ENCODE peak calls at places on chromosomes 6 and 20, in five cellular contexts. Z is stomach, C is sigmoid colon, R is tibial nerve, G is A549. M is an unnamed sample.

GRCh38 chr20:8829232-8829631 is 239.7 kb upstream of the PLCB4 start:
- DNase-seq in Z (no peak), C (no peak), R (no peak), G (peak; percentile 31), M (no peak)

GRCh38 chr6:28648035-28648877 is 122.6 kb downstream of the GPX5 start:
- DNase-seq in Z (no peak), C (no peak), R (no peak), G (peak; percentile 79), M (no peak)

GRCh38 chr6:13091192-13091591 is 237.1 kb downstream of the TBC1D7 start:
- DNase-seq in Z (no peak), C (no peak), R (no peak), G (no peak), M (no peak)

GRCh38 chr6:116389357-116389756 is 18.6 kb downstream of the DSE start:
- DNase-seq in Z (no peak), C (no peak), R (no peak), G (no peak), M (no peak)

GRCh38 chr6:26257272-26257671 is 107.7 kb upstream of the BTN3A2 start:
- DNase-seq in Z (no peak), C (no peak), R (no peak), G (no peak), M (no peak)

GRCh38 chr20:358891-359555 is 12.1 kb downstream of the NRSN2 start:
- DNase-seq in Z (no peak), C (no peak), R (no peak), G (no peak), M (no peak)

GRCh38 chr6:14799928-14800327 is 445.9 kb upstream of the JARID2 start:
- DNase-seq in Z (peak; percentile 59), C (peak; percentile 88), R (no peak), G (peak; percentile 75), M (no peak)

GRCh38 chr6:132261354-132261753 is 139.9 kb downstream of the MOXD1 start:
- DNase-seq in Z (no peak), C (no peak), R (no peak), G (no peak), M (no peak)

GRCh38 chr6:79713701-79714322 is 82.7 kb downstream of the SH3BGRL2 start:
- DNase-seq in Z (peak; percentile 35), C (no peak), R (no peak), G (peak; percentile 46), M (no peak)

GRCh38 chr6:71279321-71279720 is 9.3 kb upstream of the OGFRL1 start:
- DNase-seq in Z (no peak), C (no peak), R (no peak), G (no peak), M (no peak)

GRCh38 chr6:107847844-107848802 is 24.0 kb upstream of the SCML4 start:
- DNase-seq in Z (peak; percentile 90), C (peak; percentile 91), R (peak; percentile 61), G (peak; percentile 70), M (peak; percentile 87)

GRCh38 chr6:22322103-22322882 is 25.5 kb upstream of the PRL start:
- DNase-seq in Z (no peak), C (no peak), R (no peak), G (no peak), M (no peak)

GRCh38 chr20:2293971-2294370 is 1.8 kb upstream of the TGM3 start:
- DNase-seq in Z (no peak), C (no peak), R (no peak), G (no peak), M (peak; percentile 45)

GRCh38 chr6:77786935-77787629 is 134.2 kb downstream of the MEI4 start:
- DNase-seq in Z (no peak), C (no peak), R (no peak), G (no peak), M (no peak)

GRCh38 chr6:52375780-52376556 is 14.0 kb downstream of the PAQR8 start:
- DNase-seq in Z (no peak), C (no peak), R (no peak), G (no peak), M (no peak)

GRCh38 chr6:85462673-85463072 is 12.8 kb downstream of the NT5E start:
- DNase-seq in Z (no peak), C (no peak), R (no peak), G (no peak), M (no peak)

GRCh38 chr20:25547063-25547462 is 38.3 kb downstream of the NINL start:
- DNase-seq in Z (no peak), C (no peak), R (no peak), G (no peak), M (no peak)

GRCh38 chr20:35953411-35954199 is 697 bp downstream of the SCAND1 start:
- DNase-seq in Z (peak; percentile 61), C (peak; percentile 77), R (no peak), G (no peak), M (peak; percentile 83)

GRCh38 chr6:41726876-41727275 is 8.5 kb downstream of the TFEB start:
- DNase-seq in Z (no peak), C (no peak), R (no peak), G (no peak), M (no peak)

GRCh38 chr20:9100721-9101120 is 31.8 kb downstream of the PLCB4 start:
- DNase-seq in Z (no peak), C (no peak), R (no peak), G (no peak), M (no peak)

GRCh38 chr6:11093065-11093590 is 506 bp upstream of the SMIM13 start:
- DNase-seq in Z (no peak), C (no peak), R (no peak), G (peak; percentile 48), M (no peak)

GRCh38 chr6:84417261-84417660 is 189.8 kb upstream of the CEP162 start:
- DNase-seq in Z (no peak), C (no peak), R (no peak), G (peak; percentile 18), M (no peak)
- H3K4me1 ChIP-seq in Z (no peaks in the 10 kb centered on the region), C (no peaks in the 10 kb centered on the region), R (no peaks in the 10 kb centered on the region), G (no peaks in the 10 kb centered on the region), M (peaks cover 3% of the 10 kb centered on the region)

GRCh38 chr6:30614843-30615218 is 2.2 kb downstream of the PPP1R10 start:
- DNase-seq in Z (peak; percentile 83), C (peak; percentile 96), R (peak; percentile 67), G (peak; percentile 95), M (peak; percentile 90)

GRCh38 chr6:30613251-30614043 is 3.6 kb downstream of the PPP1R10 start:
- DNase-seq in Z (no peak), C (peak; percentile 13), R (no peak), G (no peak), M (no peak)

GRCh38 chr6:30615219-30615957 is 1.7 kb downstream of the PPP1R10 start:
- DNase-seq in Z (peak; percentile 38), C (peak; percentile 71), R (no peak), G (peak; percentile 79), M (no peak)

GRCh38 chr6:30612687-30613248 is 4.3 kb downstream of the PPP1R10 start:
- DNase-seq in Z (no peak), C (peak; percentile 63), R (no peak), G (no peak), M (no peak)

DNA sequence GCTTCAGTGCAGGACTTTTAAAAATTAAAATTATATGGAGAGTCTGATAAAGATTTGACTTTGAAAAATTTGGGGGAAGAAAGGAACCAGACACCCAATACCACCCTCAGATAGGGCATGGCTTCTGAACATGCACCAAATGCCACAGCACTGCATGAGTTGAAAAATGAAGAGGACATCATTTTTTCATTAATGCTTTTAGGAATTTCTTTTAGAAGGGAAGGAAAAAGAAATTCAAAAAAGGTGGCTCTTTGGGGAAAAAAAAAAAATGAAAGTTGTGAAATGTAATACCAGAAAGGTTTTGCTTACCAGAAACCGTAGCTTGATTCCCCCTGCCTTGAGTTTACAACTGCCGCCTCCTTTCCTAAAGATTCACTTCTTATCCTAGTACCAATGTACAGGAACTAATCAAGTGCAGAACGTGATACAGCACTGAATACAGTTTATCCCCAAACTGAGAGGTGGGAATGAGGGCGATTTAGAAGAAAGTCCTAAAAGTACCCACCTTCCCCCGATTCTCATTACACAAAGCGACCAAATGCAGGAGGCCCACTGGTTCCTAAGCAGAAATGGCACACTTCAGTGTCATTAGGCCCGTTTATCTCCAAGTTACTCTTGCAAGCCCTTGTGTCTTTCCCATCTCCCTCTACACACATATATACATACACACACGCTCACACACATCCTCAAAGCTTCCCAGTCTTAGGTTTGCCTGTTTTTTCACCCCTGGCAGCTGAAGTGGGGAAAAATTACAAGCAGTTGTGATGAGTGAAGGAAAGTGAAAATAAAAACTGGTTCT is 2.8 kb downstream of the PPP1R10 start:
- DNase-seq in Z (no peak), C (peak; percentile 59), R (no peak), G (no peak), M (no peak)
- TF ChIP-seq EP300 in Z (no peak), C (no peak), R (no peak), G (no peak), M (no peak)

GRCh38 chr6:15872252-15873103 is 209.7 kb upstream of the DTNBP1 start:
- DNase-seq in Z (no peak), C (no peak), R (no peak), G (no peak), M (no peak)
- H3K4me1 ChIP-seq in Z (peaks cover 16% of the 10 kb centered on the region), C (no peaks in the 10 kb centered on the region), R (no peaks in the 10 kb centered on the region), G (no peaks in the 10 kb centered on the region), M (peaks cover 5% of the 10 kb centered on the region)

GRCh38 chr20:62359491-62360121 is 7.5 kb downstream of the LAMA5 start:
- DNase-seq in Z (no peak), C (peak; percentile 75), R (no peak), G (peak; percentile 95), M (peak; percentile 69)
- TF ChIP-seq EP300 in Z (peak; percentile 57), C (no peak), R (peak; percentile 73), G (peak; percentile 89), M (no peak)